ENCODE peak calls at places on chromosomes 12 and 14, in four cellular contexts. One of them, this sample, is unnamed.

GRCh38 chr14:36057452-36058142 is 118.9 kb downstream of the PTCSC3 start:
- DNase-seq in cardiac fibroblast: no peak
- DNase-seq in dorsolateral prefrontal cortex: no peak
- DNase-seq in astrocyte: peak; percentile 36
- DNase-seq in this sample: no peak

GRCh38 chr12:75836533-75836932 is 195.0 kb downstream of the PHLDA1 start:
- DNase-seq in cardiac fibroblast: no peak
- DNase-seq in dorsolateral prefrontal cortex: no peak
- DNase-seq in astrocyte: no peak
- DNase-seq in this sample: no peak

GRCh38 chr12:12890815-12891645 is at the start of gene GPRC5A:
- DNase-seq in cardiac fibroblast: peak; percentile 96
- DNase-seq in dorsolateral prefrontal cortex: peak; percentile 49
- DNase-seq in astrocyte: peak; percentile 93
- DNase-seq in this sample: peak; percentile 98

GRCh38 chr12:124832856-124833255 is 30.8 kb downstream of the SCARB1 start:
- DNase-seq in cardiac fibroblast: no peak
- DNase-seq in dorsolateral prefrontal cortex: no peak
- DNase-seq in astrocyte: no peak
- DNase-seq in this sample: no peak

GRCh38 chr14:71711619-71712018 is 220.6 kb upstream of the RGS6 start:
- DNase-seq in cardiac fibroblast: peak; percentile 96
- DNase-seq in dorsolateral prefrontal cortex: no peak
- DNase-seq in astrocyte: peak; percentile 99
- DNase-seq in this sample: peak; percentile 92

GRCh38 chr14:72409047-72409446 is 476.8 kb downstream of the RGS6 start:
- DNase-seq in cardiac fibroblast: no peak
- DNase-seq in dorsolateral prefrontal cortex: no peak
- DNase-seq in astrocyte: no peak
- DNase-seq in this sample: no peak

GRCh38 chr14:96122496-96122895 is 82.1 kb upstream of the BDKRB2 start:
- DNase-seq in cardiac fibroblast: peak; percentile 60
- DNase-seq in dorsolateral prefrontal cortex: no peak
- DNase-seq in astrocyte: peak; percentile 18
- DNase-seq in this sample: peak; percentile 47

GRCh38 chr12:124686885-124687694 is 119.7 kb upstream of the NCOR2 start:
- DNase-seq in cardiac fibroblast: no peak
- DNase-seq in dorsolateral prefrontal cortex: no peak
- DNase-seq in astrocyte: no peak
- DNase-seq in this sample: no peak

GRCh38 chr12:39887824-39888223 is 218.1 kb downstream of the SLC2A13 start:
- DNase-seq in cardiac fibroblast: no peak
- DNase-seq in dorsolateral prefrontal cortex: no peak
- DNase-seq in astrocyte: no peak
- DNase-seq in this sample: no peak

GRCh38 chr14:103562135-103562384 is 397 bp downstream of the BAG5 start:
- DNase-seq in cardiac fibroblast: no peak
- DNase-seq in dorsolateral prefrontal cortex: no peak
- DNase-seq in astrocyte: no peak
- DNase-seq in this sample: no peak

GRCh38 chr14:88002421-88002820 is 2.5 kb upstream of the GPR65 start:
- DNase-seq in cardiac fibroblast: no peak
- DNase-seq in dorsolateral prefrontal cortex: no peak
- DNase-seq in astrocyte: no peak
- DNase-seq in this sample: no peak

GRCh38 chr14:92560106-92560865 is 46.7 kb downstream of the RIN3 start:
- DNase-seq in cardiac fibroblast: no peak
- DNase-seq in dorsolateral prefrontal cortex: no peak
- DNase-seq in astrocyte: no peak
- DNase-seq in this sample: no peak

GRCh38 chr12:4278582-4278939 is 5.0 kb downstream of the CCND2 start:
- DNase-seq in cardiac fibroblast: no peak
- DNase-seq in dorsolateral prefrontal cortex: no peak
- DNase-seq in astrocyte: no peak
- DNase-seq in this sample: no peak

GRCh38 chr14:26598081-26598671 is 343 bp upstream of the NOVA1 start:
- DNase-seq in cardiac fibroblast: peak; percentile 88
- DNase-seq in dorsolateral prefrontal cortex: peak; percentile 96
- DNase-seq in astrocyte: peak; percentile 81
- DNase-seq in this sample: peak; percentile 21

GRCh38 chr12:82517808-82518207 is 159.5 kb downstream of the METTL25 start:
- DNase-seq in cardiac fibroblast: no peak
- DNase-seq in dorsolateral prefrontal cortex: no peak
- DNase-seq in astrocyte: no peak
- DNase-seq in this sample: no peak

GRCh38 chr12:16606936-16607335 is 974 bp upstream of the LMO3 start:
- DNase-seq in cardiac fibroblast: no peak
- DNase-seq in dorsolateral prefrontal cortex: no peak
- DNase-seq in astrocyte: no peak
- DNase-seq in this sample: no peak

GRCh38 chr12:30692470-30692869 is 3.2 kb downstream of the IPO8 start:
- DNase-seq in cardiac fibroblast: peak; percentile 28
- DNase-seq in dorsolateral prefrontal cortex: no peak
- DNase-seq in astrocyte: peak; percentile 27
- DNase-seq in this sample: no peak

GRCh38 chr12:53575502-53576264 is 50.5 kb downstream of the ATF7 start:
- DNase-seq in cardiac fibroblast: peak; percentile 91
- DNase-seq in dorsolateral prefrontal cortex: no peak
- DNase-seq in astrocyte: peak; percentile 64
- DNase-seq in this sample: peak; percentile 41

GRCh38 chr14:63874223-63874622 is 21.4 kb downstream of the SYNE2 start:
- DNase-seq in cardiac fibroblast: no peak
- DNase-seq in dorsolateral prefrontal cortex: no peak
- DNase-seq in astrocyte: no peak
- DNase-seq in this sample: no peak

GRCh38 chr12:106248849-106249371 is 1.1 kb upstream of the CKAP4 start:
- DNase-seq in cardiac fibroblast: peak; percentile 75
- DNase-seq in dorsolateral prefrontal cortex: no peak
- DNase-seq in astrocyte: peak; percentile 47
- DNase-seq in this sample: peak; percentile 47

GRCh38 chr12:127774828-127775227 is 492.1 kb upstream of the TMEM132C start:
- DNase-seq in cardiac fibroblast: no peak
- DNase-seq in dorsolateral prefrontal cortex: no peak
- DNase-seq in astrocyte: peak; percentile 30
- DNase-seq in this sample: no peak

GRCh38 chr12:112165624-112166023 is 40.3 kb downstream of the TRAFD1 start:
- DNase-seq in cardiac fibroblast: no peak
- DNase-seq in dorsolateral prefrontal cortex: no peak
- DNase-seq in astrocyte: no peak
- DNase-seq in this sample: no peak

GRCh38 chr12:112167728-112168525 is 42.6 kb downstream of the TRAFD1 start:
- DNase-seq in cardiac fibroblast: no peak
- DNase-seq in dorsolateral prefrontal cortex: no peak
- DNase-seq in astrocyte: no peak
- DNase-seq in this sample: no peak

GRCh38 chr12:112166051-112167015 is 41.0 kb downstream of the TRAFD1 start:
- DNase-seq in cardiac fibroblast: no peak
- DNase-seq in dorsolateral prefrontal cortex: no peak
- DNase-seq in astrocyte: no peak
- DNase-seq in this sample: no peak

GRCh38 chr12:112168561-112168971 is 43.2 kb downstream of the TRAFD1 start:
- DNase-seq in cardiac fibroblast: no peak
- DNase-seq in dorsolateral prefrontal cortex: no peak
- DNase-seq in astrocyte: no peak
- DNase-seq in this sample: no peak

DNA sequence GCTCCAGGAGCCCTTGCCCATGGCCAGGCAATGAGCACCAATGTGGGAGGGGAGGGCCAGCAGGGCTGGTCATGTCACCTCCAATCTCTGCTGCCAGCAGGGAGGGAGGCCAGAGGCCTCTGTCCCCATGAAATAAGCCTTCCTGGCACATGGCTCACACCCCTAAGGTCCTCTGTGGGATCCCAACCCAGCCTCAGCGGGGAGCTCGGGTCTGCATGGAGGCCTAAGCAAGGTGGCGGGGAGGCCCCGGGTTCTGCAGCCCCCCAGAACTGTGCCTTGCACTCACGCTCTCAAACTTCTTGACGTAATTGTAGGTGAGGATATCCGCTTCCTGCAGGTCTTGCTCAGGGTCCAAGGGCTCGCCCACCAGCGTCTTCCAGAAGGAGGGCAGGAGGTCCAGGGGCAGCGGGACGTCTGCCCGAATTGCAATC is 41.7 kb downstream of the TRAFD1 start:
- DNase-seq in cardiac fibroblast: no peak
- DNase-seq in dorsolateral prefrontal cortex: no peak
- DNase-seq in astrocyte: no peak
- DNase-seq in this sample: no peak
- H3K4me3 ChIP-seq in cardiac fibroblast: no peak overlapping the region
- H3K4me3 ChIP-seq in dorsolateral prefrontal cortex: no peak overlapping the region
- H3K4me3 ChIP-seq in astrocyte: no peak overlapping the region
- H3K4me3 ChIP-seq in this sample: no peak overlapping the region

DNA sequence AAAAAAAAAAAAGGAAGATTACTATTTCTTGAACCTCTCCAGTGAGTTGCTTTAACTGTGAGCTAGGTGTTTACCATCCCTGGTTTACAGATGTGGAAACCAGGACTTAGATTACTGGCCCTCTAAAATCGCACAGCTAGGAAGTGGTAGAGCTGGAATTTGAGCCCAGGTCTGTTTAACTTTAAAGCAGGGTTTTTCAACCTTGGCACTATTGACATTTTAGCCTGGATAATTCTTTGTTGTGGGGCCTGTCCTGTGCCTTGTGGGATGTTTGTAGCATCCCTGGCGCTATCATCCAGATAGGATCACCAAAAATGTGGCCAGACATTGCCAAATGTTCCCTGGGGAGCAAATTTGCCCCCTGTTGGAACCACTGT is 28.5 kb upstream of the SMOC1 start:
- DNase-seq in cardiac fibroblast: no peak
- DNase-seq in dorsolateral prefrontal cortex: no peak
- DNase-seq in astrocyte: no peak
- DNase-seq in this sample: no peak
- H3K4me3 ChIP-seq in cardiac fibroblast: no peak overlapping the region
- H3K4me3 ChIP-seq in dorsolateral prefrontal cortex: no peak overlapping the region
- H3K4me3 ChIP-seq in astrocyte: no peak overlapping the region
- H3K4me3 ChIP-seq in this sample: no peak overlapping the region

GRCh38 chr12:101784376-101784775 is 45.1 kb upstream of the SYCP3 start:
- DNase-seq in cardiac fibroblast: no peak
- DNase-seq in dorsolateral prefrontal cortex: no peak
- DNase-seq in astrocyte: no peak
- DNase-seq in this sample: no peak

GRCh38 chr12:101783838-101784237 is 44.6 kb upstream of the SYCP3 start:
- DNase-seq in cardiac fibroblast: no peak
- DNase-seq in dorsolateral prefrontal cortex: no peak
- DNase-seq in astrocyte: no peak
- DNase-seq in this sample: no peak

GRCh38 chr12:101781834-101782543 is 42.7 kb upstream of the SYCP3 start:
- DNase-seq in cardiac fibroblast: peak; percentile 59
- DNase-seq in dorsolateral prefrontal cortex: no peak
- DNase-seq in astrocyte: peak; percentile 66
- DNase-seq in this sample: peak; percentile 46

GRCh38 chr12:101782544-101782855 is 43.2 kb upstream of the SYCP3 start:
- DNase-seq in cardiac fibroblast: peak; percentile 41
- DNase-seq in dorsolateral prefrontal cortex: no peak
- DNase-seq in astrocyte: peak; percentile 65
- DNase-seq in this sample: peak; percentile 53

GRCh38 chr12:101783150-101783549 is 43.9 kb upstream of the SYCP3 start:
- DNase-seq in cardiac fibroblast: peak; percentile 26
- DNase-seq in dorsolateral prefrontal cortex: no peak
- DNase-seq in astrocyte: no peak
- DNase-seq in this sample: peak; percentile 13
- H3K4me3 ChIP-seq in cardiac fibroblast: no peak overlapping the region
- H3K4me3 ChIP-seq in dorsolateral prefrontal cortex: no peak overlapping the region
- H3K4me3 ChIP-seq in astrocyte: no peak overlapping the region
- H3K4me3 ChIP-seq in this sample: no peak overlapping the region

GRCh38 chr12:121062391-121063045 is 23.5 kb upstream of the OASL start:
- DNase-seq in cardiac fibroblast: no peak
- DNase-seq in dorsolateral prefrontal cortex: no peak
- DNase-seq in astrocyte: no peak
- DNase-seq in this sample: no peak

GRCh38 chr12:121060149-121061001 is 21.3 kb upstream of the OASL start:
- DNase-seq in cardiac fibroblast: peak; percentile 62
- DNase-seq in dorsolateral prefrontal cortex: no peak
- DNase-seq in astrocyte: no peak
- DNase-seq in this sample: peak; percentile 24

GRCh38 chr12:121061831-121062230 is 22.8 kb upstream of the OASL start:
- DNase-seq in cardiac fibroblast: peak; percentile 25
- DNase-seq in dorsolateral prefrontal cortex: no peak
- DNase-seq in astrocyte: no peak
- DNase-seq in this sample: no peak

GRCh38 chr12:121057794-121058193 is 18.7 kb upstream of the OASL start:
- DNase-seq in cardiac fibroblast: no peak
- DNase-seq in dorsolateral prefrontal cortex: no peak
- DNase-seq in astrocyte: no peak
- DNase-seq in this sample: no peak

GRCh38 chr12:121059031-121059898 is 20.2 kb upstream of the OASL start:
- DNase-seq in cardiac fibroblast: no peak
- DNase-seq in dorsolateral prefrontal cortex: no peak
- DNase-seq in astrocyte: no peak
- DNase-seq in this sample: no peak
- H3K4me3 ChIP-seq in cardiac fibroblast: no peak overlapping the region
- H3K4me3 ChIP-seq in dorsolateral prefrontal cortex: no peak overlapping the region
- H3K4me3 ChIP-seq in astrocyte: no peak overlapping the region
- H3K4me3 ChIP-seq in this sample: no peak overlapping the region

GRCh38 chr12:92063641-92064040 is 82.0 kb downstream of the BTG1 start:
- DNase-seq in cardiac fibroblast: peak; percentile 58
- DNase-seq in dorsolateral prefrontal cortex: no peak
- DNase-seq in astrocyte: peak; percentile 32
- DNase-seq in this sample: peak; percentile 32

GRCh38 chr12:92064420-92064819 is 81.2 kb downstream of the BTG1 start:
- DNase-seq in cardiac fibroblast: no peak
- DNase-seq in dorsolateral prefrontal cortex: no peak
- DNase-seq in astrocyte: no peak
- DNase-seq in this sample: no peak

GRCh38 chr12:92065018-92065499 is 80.6 kb downstream of the BTG1 start:
- DNase-seq in cardiac fibroblast: peak; percentile 27
- DNase-seq in dorsolateral prefrontal cortex: no peak
- DNase-seq in astrocyte: peak; percentile 51
- DNase-seq in this sample: no peak

GRCh38 chr12:92068441-92068840 is 77.2 kb downstream of the BTG1 start:
- DNase-seq in cardiac fibroblast: no peak
- DNase-seq in dorsolateral prefrontal cortex: no peak
- DNase-seq in astrocyte: no peak
- DNase-seq in this sample: no peak

GRCh38 chr12:92065664-92066063 is 80.0 kb downstream of the BTG1 start:
- DNase-seq in cardiac fibroblast: no peak
- DNase-seq in dorsolateral prefrontal cortex: no peak
- DNase-seq in astrocyte: no peak
- DNase-seq in this sample: no peak
- H3K4me3 ChIP-seq in cardiac fibroblast: no peak overlapping the region
- H3K4me3 ChIP-seq in dorsolateral prefrontal cortex: no peak overlapping the region
- H3K4me3 ChIP-seq in astrocyte: no peak overlapping the region
- H3K4me3 ChIP-seq in this sample: no peak overlapping the region

This sample was measured in brain microvascular endothelial cell.